ENCODE peak calls at places on chromosomes 7 and 10, in four cellular contexts. One of them, this sample, is unnamed.

GRCh38 chr10:102384053-102384452 is 11.5 kb upstream of the NFKB2 start:
- DNase-seq in A549: no peak
- DNase-seq in K562: peak
- DNase-seq in HepG2: no peak
- DNase-seq in this sample: no peak

GRCh38 chr10:43851030-43851429 is 202.3 kb upstream of the ZNF32 start:
- DNase-seq in A549: no peak
- DNase-seq in K562: peak
- DNase-seq in HepG2: no peak
- DNase-seq in this sample: no peak

GRCh38 chr10:7804216-7804615 is 14.1 kb upstream of the TAF3 start:
- DNase-seq in A549: no peak
- DNase-seq in K562: no peak
- DNase-seq in HepG2: no peak
- DNase-seq in this sample: no peak

GRCh38 chr10:111203615-111204014 is 126.8 kb downstream of the ADRA2A start:
- DNase-seq in A549: no peak
- DNase-seq in K562: no peak
- DNase-seq in HepG2: no peak
- DNase-seq in this sample: no peak

GRCh38 chr10:52347327-52347667 is 33.2 kb downstream of the DKK1 start:
- DNase-seq in A549: no peak
- DNase-seq in K562: no peak
- DNase-seq in HepG2: no peak
- DNase-seq in this sample: no peak

GRCh38 chr10:114719311-114719710 is 61.2 kb upstream of the ABLIM1 start:
- DNase-seq in A549: no peak
- DNase-seq in K562: no peak
- DNase-seq in HepG2: peak
- DNase-seq in this sample: no peak

GRCh38 chr7:38020134-38020533 is 99.7 kb downstream of the EPDR1 start:
- DNase-seq in A549: no peak
- DNase-seq in K562: peak
- DNase-seq in HepG2: no peak
- DNase-seq in this sample: no peak

GRCh38 chr10:120819366-120819765 is 31.8 kb upstream of the WDR11 start:
- DNase-seq in A549: no peak
- DNase-seq in K562: no peak
- DNase-seq in HepG2: no peak
- DNase-seq in this sample: no peak

GRCh38 chr10:72611783-72612182 is 14.1 kb downstream of the MICU1 start:
- DNase-seq in A549: no peak
- DNase-seq in K562: peak
- DNase-seq in HepG2: no peak
- DNase-seq in this sample: no peak

GRCh38 chr10:12811725-12812310 is 189.7 kb downstream of the CCDC3 start:
- DNase-seq in A549: no peak
- DNase-seq in K562: no peak
- DNase-seq in HepG2: no peak
- DNase-seq in this sample: peak

GRCh38 chr7:30331338-30331737 is 46.9 kb downstream of the ZNRF2 start:
- DNase-seq in A549: no peak
- DNase-seq in K562: no peak
- DNase-seq in HepG2: no peak
- DNase-seq in this sample: peak

GRCh38 chr7:10802011-10802410 is 171.7 kb upstream of the PHF14 start:
- DNase-seq in A549: no peak
- DNase-seq in K562: no peak
- DNase-seq in HepG2: no peak
- DNase-seq in this sample: no peak

GRCh38 chr7:135213831-135214230 is 2.5 kb upstream of the WDR91 start:
- DNase-seq in A549: no peak
- DNase-seq in K562: no peak
- DNase-seq in HepG2: no peak
- DNase-seq in this sample: no peak

GRCh38 chr7:68038621-68039314 is 1042.1 kb downstream of the TYW1 start:
- DNase-seq in A549: peak
- DNase-seq in K562: no peak
- DNase-seq in HepG2: peak
- DNase-seq in this sample: no peak

GRCh38 chr7:102140952-102141370 is 145.7 kb upstream of the SH2B2 start:
- DNase-seq in A549: no peak
- DNase-seq in K562: no peak
- DNase-seq in HepG2: no peak
- DNase-seq in this sample: no peak

GRCh38 chr10:97733256-97733655 is 3.7 kb upstream of the ZFYVE27 start:
- DNase-seq in A549: no peak
- DNase-seq in K562: no peak
- DNase-seq in HepG2: no peak
- DNase-seq in this sample: no peak

GRCh38 chr10:86295351-86295750 is 71.2 kb downstream of the GRID1 start:
- DNase-seq in A549: no peak
- DNase-seq in K562: no peak
- DNase-seq in HepG2: no peak
- DNase-seq in this sample: no peak

GRCh38 chr10:131249238-131249956 is 62.1 kb downstream of the TCERG1L start:
- DNase-seq in A549: no peak
- DNase-seq in K562: no peak
- DNase-seq in HepG2: no peak
- DNase-seq in this sample: no peak

GRCh38 chr10:67602268-67602950 is 93.6 kb downstream of the CTNNA3 start:
- DNase-seq in A549: no peak
- DNase-seq in K562: no peak
- DNase-seq in HepG2: no peak
- DNase-seq in this sample: peak

GRCh38 chr7:121872831-121873764 is at the start of gene PTPRZ1:
- DNase-seq in A549: peak
- DNase-seq in K562: no peak
- DNase-seq in HepG2: no peak
- DNase-seq in this sample: peak

GRCh38 chr10:126581648-126582046 is 88.8 kb downstream of the C10orf90 start:
- DNase-seq in A549: no peak
- DNase-seq in K562: no peak
- DNase-seq in HepG2: no peak
- DNase-seq in this sample: no peak

GRCh38 chr10:11609052-11609451 is 2.4 kb downstream of the USP6NL start:
- DNase-seq in A549: no peak
- DNase-seq in K562: peak
- DNase-seq in HepG2: no peak
- DNase-seq in this sample: no peak

GRCh38 chr7:21365866-21366624 is 61.8 kb upstream of the SP4 start:
- DNase-seq in A549: peak
- DNase-seq in K562: no peak
- DNase-seq in HepG2: peak
- DNase-seq in this sample: peak

GRCh38 chr10:24802378-24802777 is 78.7 kb upstream of the ARHGAP21 start:
- DNase-seq in A549: no peak
- DNase-seq in K562: no peak
- DNase-seq in HepG2: no peak
- DNase-seq in this sample: no peak

GRCh38 chr7:111126987-111127386 is 36.1 kb downstream of the LRRN3 start:
- DNase-seq in A549: no peak
- DNase-seq in K562: peak
- DNase-seq in HepG2: no peak
- DNase-seq in this sample: peak

GRCh38 chr7:132049462-132050304 is 493.3 kb upstream of the PODXL start:
- DNase-seq in A549: peak
- DNase-seq in K562: peak
- DNase-seq in HepG2: peak
- DNase-seq in this sample: peak

GRCh38 chr10:112583236-112583919 is 136.4 kb downstream of the VTI1A start:
- DNase-seq in A549: no peak
- DNase-seq in K562: no peak
- DNase-seq in HepG2: no peak
- DNase-seq in this sample: no peak

GRCh38 chr10:77320852-77321496 is 316.6 kb downstream of the KCNMA1 start:
- DNase-seq in A549: no peak
- DNase-seq in K562: no peak
- DNase-seq in HepG2: no peak
- DNase-seq in this sample: peak

GRCh38 chr10:15719899-15720634 is at the start of gene ITGA8:
- DNase-seq in A549: peak
- DNase-seq in K562: no peak
- DNase-seq in HepG2: no peak
- DNase-seq in this sample: no peak

GRCh38 chr7:45712057-45712689 is 138.0 kb downstream of the ADCY1 start:
- DNase-seq in A549: no peak
- DNase-seq in K562: no peak
- DNase-seq in HepG2: no peak
- DNase-seq in this sample: no peak

GRCh38 chr10:3525832-3526449 is 259.1 kb downstream of the KLF6 start:
- DNase-seq in A549: peak
- DNase-seq in K562: peak
- DNase-seq in HepG2: peak
- DNase-seq in this sample: peak

GRCh38 chr10:98195132-98195531 is 60.7 kb downstream of the R3HCC1L start:
- DNase-seq in A549: no peak
- DNase-seq in K562: no peak
- DNase-seq in HepG2: no peak
- DNase-seq in this sample: no peak

GRCh38 chr10:75959209-75959608 is 527.8 kb downstream of the LRMDA start:
- DNase-seq in A549: peak
- DNase-seq in K562: no peak
- DNase-seq in HepG2: peak
- DNase-seq in this sample: peak
- TF ChIP-seq MAFK in A549: no peak
- TF ChIP-seq MAFK in K562: no peak
- TF ChIP-seq MAFK in HepG2: no peak
- TF ChIP-seq MAFK in this sample: no peak

GRCh38 chr7:149226840-149227494 is 12.5 kb upstream of the ZNF212 start:
- DNase-seq in A549: no peak
- DNase-seq in K562: no peak
- DNase-seq in HepG2: peak
- DNase-seq in this sample: no peak
- TF ChIP-seq MAFK in A549: no peak
- TF ChIP-seq MAFK in K562: no peak
- TF ChIP-seq MAFK in HepG2: no peak
- TF ChIP-seq MAFK in this sample: no peak

GRCh38 chr10:130054021-130054420 is 56.6 kb downstream of the C10orf143 start:
- DNase-seq in A549: no peak
- DNase-seq in K562: no peak
- DNase-seq in HepG2: no peak
- DNase-seq in this sample: no peak

GRCh38 chr10:130050721-130051120 is 59.9 kb downstream of the C10orf143 start:
- DNase-seq in A549: no peak
- DNase-seq in K562: no peak
- DNase-seq in HepG2: no peak
- DNase-seq in this sample: no peak

GRCh38 chr10:130050008-130050407 is 60.6 kb downstream of the C10orf143 start:
- DNase-seq in A549: no peak
- DNase-seq in K562: no peak
- DNase-seq in HepG2: no peak
- DNase-seq in this sample: no peak

GRCh38 chr10:130052193-130052592 is 58.4 kb downstream of the C10orf143 start:
- DNase-seq in A549: no peak
- DNase-seq in K562: no peak
- DNase-seq in HepG2: no peak
- DNase-seq in this sample: no peak

DNA sequence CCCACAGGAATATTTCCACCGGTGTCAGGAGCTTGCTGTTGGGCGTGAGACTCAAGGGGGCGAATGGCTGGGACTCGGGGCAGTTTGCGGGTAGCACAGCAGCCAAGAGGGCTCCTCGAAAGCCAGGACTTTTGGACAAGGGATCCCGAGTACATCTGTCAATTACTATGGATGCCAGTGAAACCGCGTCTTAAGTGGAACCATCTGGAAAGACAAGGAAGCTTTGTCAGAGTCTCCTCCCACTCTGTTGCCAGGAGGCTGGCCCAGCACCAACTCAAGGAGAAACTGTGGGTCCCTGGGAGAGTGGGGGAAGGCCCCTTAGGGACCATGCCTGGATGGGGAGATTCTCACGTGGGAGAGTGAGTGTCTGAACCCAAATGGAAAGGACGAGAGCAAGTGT is 57.1 kb downstream of the C10orf143 start:
- DNase-seq in A549: no peak
- DNase-seq in K562: no peak
- DNase-seq in HepG2: no peak
- DNase-seq in this sample: no peak
- TF ChIP-seq MAFK in A549: no peak
- TF ChIP-seq MAFK in K562: no peak
- TF ChIP-seq MAFK in HepG2: no peak
- TF ChIP-seq MAFK in this sample: no peak

GRCh38 chr7:1809070-1809469 is 139.0 kb downstream of the ELFN1 start:
- DNase-seq in A549: no peak
- DNase-seq in K562: no peak
- DNase-seq in HepG2: no peak
- DNase-seq in this sample: no peak
- TF ChIP-seq MAFK in A549: no peak
- TF ChIP-seq MAFK in K562: no peak
- TF ChIP-seq MAFK in HepG2: no peak
- TF ChIP-seq MAFK in this sample: no peak